ENCODE peak calls at places on chromosomes 1 and 21, in four cellular contexts. H, B, P and A are unnamed samples.

GRCh38 chr1:43704838-43705237 is 2.5 kb upstream of the ST3GAL3 start:
- DNase-seq in B (no peak), P (no peak), H (peak; percentile 40), A (no peak)

GRCh38 chr1:232983375-232983774 is 33.0 kb downstream of the NTPCR start:
- DNase-seq in P (no peak), B (no peak), H (no peak), A (peak; percentile 37)

GRCh38 chr1:1213153-1213918 is 617 bp downstream of the TNFRSF4 start:
- DNase-seq in H (no peak), B (no peak), P (peak; percentile 61), A (no peak)

GRCh38 chr1:180282401-180282800 is 52.3 kb downstream of the LHX4 start:
- DNase-seq in H (no peak), P (no peak), B (no peak), A (no peak)

GRCh38 chr21:41170442-41170841 is 2.5 kb downstream of the BACE2 start:
- DNase-seq in H (peak; percentile 56), P (peak; percentile 66), B (no peak), A (peak; percentile 58)

GRCh38 chr1:36871146-36871971 is 163.0 kb downstream of the GRIK3 start:
- DNase-seq in B (no peak), H (no peak), P (no peak), A (no peak)

GRCh38 chr1:68057564-68057963 is 7.1 kb upstream of the DIRAS3 start:
- DNase-seq in H (no peak), P (no peak), B (no peak), A (no peak)

GRCh38 chr1:93635614-93636543 is 45.8 kb downstream of the BCAR3 start:
- DNase-seq in P (no peak), B (no peak), H (no peak), A (no peak)

GRCh38 chr1:105641407-105641806 is 1415.1 kb upstream of the PRMT6 start:
- DNase-seq in B (no peak), H (no peak), P (no peak), A (no peak)

GRCh38 chr1:167797005-167797404 is 75.2 kb downstream of the MPZL1 start:
- DNase-seq in P (peak; percentile 28), H (peak; percentile 58), B (peak; percentile 67), A (peak; percentile 92)

GRCh38 chr1:81912383-81912782 is 111.6 kb downstream of the ADGRL2 start:
- DNase-seq in B (no peak), P (no peak), H (no peak), A (no peak)

GRCh38 chr1:179169616-179170467 is 59.6 kb downstream of the ABL2 start:
- DNase-seq in P (no peak), H (peak; percentile 10), B (no peak), A (no peak)

GRCh38 chr1:222047370-222047769 is 305.5 kb upstream of the DUSP10 start:
- DNase-seq in P (no peak), H (no peak), B (no peak), A (no peak)

GRCh38 chr1:199684686-199685273 is 342.7 kb upstream of the NR5A2 start:
- DNase-seq in H (peak; percentile 82), B (no peak), P (no peak), A (no peak)

GRCh38 chr1:9785406-9785805 is 38.4 kb downstream of the CLSTN1 start:
- DNase-seq in H (no peak), B (no peak), P (no peak), A (no peak)

GRCh38 chr1:155529929-155530328 is 32.7 kb downstream of the ASH1L start:
- DNase-seq in B (no peak), H (no peak), P (no peak), A (no peak)

GRCh38 chr1:179818743-179819173 is 58.8 kb downstream of the TOR1AIP2 start:
- DNase-seq in B (no peak), H (no peak), P (no peak), A (no peak)

GRCh38 chr1:52825868-52826267 is 16.7 kb upstream of the ZYG11A start:
- DNase-seq in H (no peak), B (no peak), P (no peak), A (no peak)

GRCh38 chr1:7049913-7050625 is 264.8 kb downstream of the CAMTA1 start:
- DNase-seq in P (no peak), H (no peak), B (no peak), A (no peak)

GRCh38 chr1:12580054-12580887 is 37.7 kb downstream of the DHRS3 start:
- DNase-seq in P (no peak), H (no peak), B (no peak), A (no peak)

GRCh38 chr1:205438213-205439158 is 16.6 kb upstream of the LEMD1 start:
- DNase-seq in P (peak; percentile 89), B (peak; percentile 22), H (peak; percentile 60), A (no peak)

GRCh38 chr1:192448026-192448578 is 127.5 kb upstream of the RGS1 start:
- DNase-seq in H (no peak), B (no peak), P (no peak), A (no peak)

GRCh38 chr1:192445243-192445642 is 128.5 kb downstream of the RGS21 start:
- DNase-seq in H (no peak), P (no peak), B (no peak), A (no peak)

GRCh38 chr1:192443616-192444015 is 126.8 kb downstream of the RGS21 start:
- DNase-seq in B (no peak), P (no peak), H (no peak), A (no peak)

GRCh38 chr1:192442736-192443135 is 125.9 kb downstream of the RGS21 start:
- DNase-seq in B (no peak), P (no peak), H (no peak), A (no peak)

DNA sequence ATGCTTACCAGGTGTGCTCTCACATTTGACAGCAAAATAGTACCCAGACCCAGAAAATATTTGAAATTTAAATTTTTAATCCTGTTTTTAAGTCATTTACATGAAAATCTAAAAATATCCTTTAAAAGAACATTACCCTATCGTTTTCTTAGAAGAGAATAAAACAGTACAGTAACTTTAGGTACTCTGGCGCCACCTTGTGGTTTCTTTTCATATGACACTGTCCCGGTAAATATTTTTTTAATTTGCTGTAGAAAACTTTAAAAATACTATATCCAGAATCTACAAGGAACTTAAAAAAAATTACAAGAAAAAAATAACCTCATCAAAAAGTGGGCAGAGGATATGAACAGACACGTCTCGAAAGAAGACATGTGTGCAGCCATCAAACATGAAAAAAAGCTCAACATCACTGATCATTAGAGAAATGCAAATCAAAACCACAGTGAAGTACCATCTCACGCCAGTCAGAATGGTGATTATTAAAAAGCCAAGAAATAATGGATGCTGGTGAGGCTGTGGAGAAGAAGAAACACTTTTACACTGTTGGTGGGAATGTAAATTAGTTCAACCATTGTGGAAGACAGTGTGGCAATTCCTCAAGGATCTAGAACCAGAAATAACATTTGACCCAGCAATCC is 129.2 kb downstream of the RGS21 start:
- DNase-seq in P (peak; percentile 53), B (peak; percentile 15), H (peak; percentile 41), A (peak; percentile 29)
- TF ChIP-seq EP300 in P (no peak), B (no peak), H (no peak), A (no peak)

GRCh38 chr1:71223949-71224348 is 143.1 kb upstream of the ZRANB2 start:
- DNase-seq in P (no peak), B (no peak), H (no peak), A (no peak)
- TF ChIP-seq EP300 in P (no peak), B (no peak), H (no peak), A (no peak)

DNA sequence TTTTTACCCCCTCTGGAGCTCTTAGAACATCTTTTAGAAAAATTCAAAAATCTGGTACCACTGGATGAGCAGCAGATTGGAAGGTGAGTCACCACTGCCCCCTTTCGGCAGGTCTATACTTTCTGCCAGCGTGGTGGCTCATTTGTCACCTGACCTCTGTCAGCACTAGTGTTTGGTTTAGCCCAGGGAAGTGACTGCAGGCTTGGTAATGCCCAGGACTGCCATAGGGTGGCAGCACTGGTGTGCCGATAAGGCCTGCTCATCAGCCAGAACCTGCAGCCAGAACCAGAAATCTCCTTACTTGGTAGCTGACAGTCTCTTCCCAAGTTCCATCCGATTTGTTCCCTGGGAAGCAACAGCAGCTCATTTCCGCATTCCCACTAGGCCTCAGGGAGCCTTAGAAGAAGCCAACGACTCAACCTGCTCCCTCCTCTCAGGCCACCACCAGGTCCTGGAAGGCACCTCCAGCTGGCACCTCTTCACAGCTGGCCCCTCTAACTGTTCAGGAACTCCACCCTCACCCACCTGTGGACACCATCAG is 6.8 kb downstream of the SMIM12 start:
- DNase-seq in P (peak; percentile 93), B (peak; percentile 76), H (peak; percentile 93), A (peak; percentile 93)
- TF ChIP-seq EP300 in P (no peak), B (no peak), H (no peak), A (no peak)

GRCh38 chr1:225946082-225946620 is 5.1 kb upstream of the LEFTY2 start:
- DNase-seq in P (no peak), H (no peak), B (no peak), A (no peak)
- TF ChIP-seq EP300 in P (no peak), H (no peak), B (no peak), A (no peak)